ENCODE peak calls at places on chromosomes 4 and X, in seven cellular contexts. Y, Z, U, W, J, T and B are unnamed samples.

GRCh38 chr4:87410669-87411068 is 11.7 kb upstream of the NUDT9 start:
- DNase-seq in Y (no peak), Z (no peak), U (no peak), W (no peak), J (no peak), T (no peak), B (no peak)

GRCh38 chr4:70747874-70748273 is 26.1 kb downstream of the RUFY3 start:
- DNase-seq in Y (no peak), Z (no peak), U (no peak), W (no peak), J (no peak), T (no peak), B (no peak)

GRCh38 chr4:183912585-183912984 is 7.5 kb downstream of the STOX2 start:
- DNase-seq in Y (no peak), Z (no peak), U (no peak), W (no peak), J (no peak), T (peak; percentile 73), B (peak; percentile 83)

GRCh38 chr4:153541426-153542096 is 75.4 kb downstream of the TMEM131L start:
- DNase-seq in Y (no peak), Z (no peak), U (no peak), W (no peak), J (no peak), T (peak; percentile 90), B (peak; percentile 16)

GRCh38 chr4:123599920-123600394 is 203.4 kb downstream of the SPRY1 start:
- DNase-seq in Y (peak; percentile 58), Z (peak; percentile 24), U (peak; percentile 77), W (peak; percentile 94), J (peak; percentile 31), T (no peak), B (no peak)

GRCh38 chrX:65993332-65993731 is 46.5 kb downstream of the VSIG4 start:
- DNase-seq in Y (no peak), Z (no peak), U (peak; percentile 41), W (no peak), J (no peak), T (no peak), B (no peak)

GRCh38 chr4:130747842-130748241 is 1651.9 kb downstream of the C4orf33 start:
- DNase-seq in Y (no peak), Z (no peak), U (peak; percentile 63), W (no peak), J (no peak), T (no peak), B (peak; percentile 13)

GRCh38 chrX:106716463-106716862 is 10.0 kb upstream of the RNF128 start:
- DNase-seq in Y (no peak), Z (no peak), U (no peak), W (no peak), J (no peak), T (no peak), B (no peak)

GRCh38 chr4:77181737-77182136 is 24.7 kb downstream of the CCNG2 start:
- DNase-seq in Y (no peak), Z (no peak), U (no peak), W (no peak), J (no peak), T (no peak), B (no peak)

GRCh38 chr4:100828986-100829685 is 311.3 kb upstream of the EMCN start:
- DNase-seq in Y (no peak), Z (no peak), U (no peak), W (no peak), J (no peak), T (no peak), B (peak; percentile 70)

GRCh38 chr4:6937201-6937600 is 27.6 kb downstream of the TBC1D14 start:
- DNase-seq in Y (no peak), Z (no peak), U (no peak), W (no peak), J (no peak), T (no peak), B (no peak)

GRCh38 chr4:152094851-152095700 is 334.3 kb upstream of the GATB start:
- DNase-seq in Y (no peak), Z (no peak), U (no peak), W (no peak), J (no peak), T (no peak), B (peak; percentile 56)

GRCh38 chrX:34130501-34130900 is 1.6 kb downstream of the FAM47A start:
- DNase-seq in Y (no peak), Z (no peak), U (no peak), W (no peak), J (no peak), T (no peak), B (no peak)

GRCh38 chr4:3074846-3075651 is 568 bp downstream of the HTT start:
- DNase-seq in Y (peak; percentile 89), Z (peak; percentile 74), U (peak; percentile 18), W (peak; percentile 85), J (peak; percentile 31), T (peak; percentile 65), B (peak; percentile 23)

GRCh38 chrX:132023896-132024386 is 839 bp downstream of the STK26 start:
- DNase-seq in Y (no peak), Z (no peak), U (peak; percentile 35), W (peak; percentile 1), J (peak; percentile 5), T (peak; percentile 37), B (peak; percentile 31)

GRCh38 chr4:27154706-27155105 is 294.1 kb downstream of the STIM2 start:
- DNase-seq in Y (peak; percentile 50), Z (no peak), U (no peak), W (no peak), J (no peak), T (peak; percentile 83), B (peak; percentile 79)

GRCh38 chr4:20639346-20639745 is 60.9 kb upstream of the PACRGL start:
- DNase-seq in Y (no peak), Z (no peak), U (no peak), W (peak; percentile 19), J (no peak), T (no peak), B (no peak)

GRCh38 chr4:142211444-142211843 is 575.1 kb downstream of the IL15 start:
- DNase-seq in Y (no peak), Z (no peak), U (no peak), W (no peak), J (no peak), T (peak; percentile 8), B (peak; percentile 16)

GRCh38 chrX:87900320-87900908 is 382.8 kb downstream of the KLHL4 start:
- DNase-seq in Y (no peak), Z (no peak), U (peak; percentile 88), W (no peak), J (no peak), T (peak; percentile 3), B (peak; percentile 12)

GRCh38 chrX:51728202-51728601 is 15.0 kb upstream of the GSPT2 start:
- DNase-seq in Y (no peak), Z (no peak), U (no peak), W (no peak), J (no peak), T (no peak), B (no peak)

GRCh38 chr4:8747467-8747841 is 124.2 kb downstream of the HMX1 start:
- DNase-seq in Y (no peak), Z (no peak), U (no peak), W (no peak), J (no peak), T (no peak), B (no peak)

GRCh38 chr4:99855677-99856076 is 38.5 kb downstream of the LAMTOR3 start:
- DNase-seq in Y (no peak), Z (no peak), U (peak; percentile 71), W (no peak), J (no peak), T (no peak), B (no peak)

DNA sequence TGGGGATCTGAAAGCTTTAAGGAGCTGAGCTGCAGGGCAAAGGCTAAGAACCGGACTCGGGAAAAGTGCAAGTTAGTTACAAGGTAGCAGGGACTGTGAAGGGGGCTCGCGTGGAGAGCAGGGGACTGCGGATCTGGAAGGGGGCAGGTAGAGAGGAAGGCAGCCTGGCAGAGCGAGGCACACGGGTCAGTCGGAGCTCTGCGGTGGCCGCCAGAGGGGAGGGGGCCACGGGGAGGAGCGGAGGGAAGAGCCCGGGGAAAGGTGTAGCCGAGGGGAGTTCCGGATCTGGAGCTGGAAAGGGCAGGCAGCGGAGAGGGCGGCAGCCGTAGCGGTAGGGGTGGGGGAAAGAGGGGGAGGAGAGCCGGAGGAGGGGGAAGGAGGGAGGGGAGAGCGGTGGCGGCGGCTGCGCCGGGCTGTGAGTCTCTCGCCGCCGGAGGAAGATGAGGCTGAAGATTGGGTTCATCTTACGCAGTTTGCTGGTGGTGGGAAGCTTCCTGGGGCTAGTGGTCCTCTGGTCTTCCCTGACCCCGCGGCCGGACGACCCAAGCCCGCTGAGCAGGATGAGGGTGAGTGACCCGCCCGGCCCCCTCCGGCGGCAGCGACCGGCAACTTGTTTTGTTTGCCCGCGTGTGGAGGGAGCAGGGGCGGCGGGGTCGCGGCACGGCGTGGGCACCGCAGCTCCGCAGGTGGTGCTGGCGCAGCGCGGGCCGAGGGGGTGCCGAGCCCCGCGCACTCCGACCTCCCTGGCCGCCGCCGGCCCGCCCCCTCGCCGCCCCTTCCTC is at the start of gene GALNT7:
- DNase-seq in Y (peak; percentile 91), Z (peak; percentile 92), U (peak; percentile 58), W (peak; percentile 61), J (peak; percentile 54), T (peak; percentile 66), B (peak; percentile 71)
- TF ChIP-seq CTCF in Y (no peak), Z (no peak), U (no peak), W (no peak), J (no peak), T (no peak), B (no peak)

DNA sequence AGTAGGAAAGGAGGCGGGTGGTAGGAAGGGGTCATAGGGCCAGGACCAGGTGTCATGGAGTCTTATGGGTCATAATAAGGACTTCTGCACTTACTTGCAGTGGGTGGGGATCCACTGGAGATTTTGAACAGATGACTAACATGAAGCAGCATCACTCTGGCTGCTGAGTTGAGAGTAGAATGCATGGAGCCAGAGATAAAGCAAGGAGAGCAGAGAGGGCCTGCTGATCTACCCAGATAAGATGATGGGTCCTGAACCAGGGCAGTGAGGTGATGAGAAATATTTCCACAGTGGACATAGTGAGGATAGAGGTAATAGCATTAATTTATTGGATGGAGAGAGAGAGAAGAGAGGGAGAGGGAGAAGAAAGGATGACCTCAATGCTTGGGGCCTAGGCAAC is 48.0 kb downstream of the HCCS start:
- DNase-seq in Y (no peak), Z (no peak), U (no peak), W (no peak), J (no peak), T (no peak), B (no peak)
- H3K79me2 ChIP-seq in Y (no peaks in the 10 kb centered on the region), Z (no peaks in the 10 kb centered on the region), U (no peaks in the 10 kb centered on the region), W (no peaks in the 10 kb centered on the region), J (no peaks in the 10 kb centered on the region), T (no peaks in the 10 kb centered on the region), B (no peaks in the 10 kb centered on the region)

GRCh38 chr4:182770259-182770968 is 146.8 kb downstream of the DCTD start:
- DNase-seq in Y (peak; percentile 29), Z (no peak), U (no peak), W (no peak), J (no peak), T (no peak), B (no peak)
- TF ChIP-seq CTCF in Y (no peak), Z (no peak), U (no peak), W (no peak), J (no peak), T (no peak), B (no peak)

GRCh38 chrX:153500676-153501280 is 6.0 kb downstream of the BGN start:
- DNase-seq in Y (no peak), Z (no peak), U (no peak), W (no peak), J (no peak), T (no peak), B (no peak)
- H3K79me2 ChIP-seq in Y (no peaks in the 10 kb centered on the region), Z (no peaks in the 10 kb centered on the region), U (no peaks in the 10 kb centered on the region), W (peaks cover 9% of the 10 kb centered on the region), J (no peaks in the 10 kb centered on the region), T (no peaks in the 10 kb centered on the region), B (no peaks in the 10 kb centered on the region)